ENCODE peak calls at places on chromosomes 4 and X, in ten cellular contexts. One of them, this sample, is unnamed.
A peak's percentile ranks its signal among the peaks of the same experiment; 100 is the strongest.

GRCh38 chrX:48003758-48004457 is at the start of gene ZNF182:
- DNase-seq in ovary: peak; percentile 94
- DNase-seq in amniotic stem cell: peak; percentile 52
- DNase-seq in H9: peak; percentile 93
- DNase-seq in dermis microvascular lymphatic vessel endothelial cell: peak; percentile 86
- DNase-seq in neural crest cell: peak; percentile 82
- DNase-seq in NCI-H2107: peak; percentile 95
- DNase-seq in glomerular endothelial cell: peak; percentile 27
- DNase-seq in stimulated activated CD8-positive, alpha-beta memory T cell treated with anti-CD3 and anti-CD28 coated beads, Interleukin-15, amount 100 ng/mL, for 4 hours: peak; percentile 82
- DNase-seq in DMS 273 treated with DMSO at 0.1 percent for 48 hours: peak; percentile 88
- DNase-seq in this sample: peak; percentile 72

GRCh38 chr4:26909369-26909768 is 48.7 kb downstream of the STIM2 start:
- DNase-seq in ovary: no peak
- DNase-seq in amniotic stem cell: no peak
- DNase-seq in H9: no peak
- DNase-seq in dermis microvascular lymphatic vessel endothelial cell: no peak
- DNase-seq in neural crest cell: no peak
- DNase-seq in NCI-H2107: no peak
- DNase-seq in glomerular endothelial cell: no peak
- DNase-seq in stimulated activated CD8-positive, alpha-beta memory T cell treated with anti-CD3 and anti-CD28 coated beads, Interleukin-15, amount 100 ng/mL, for 4 hours: no peak
- DNase-seq in DMS 273 treated with DMSO at 0.1 percent for 48 hours: no peak
- DNase-seq in this sample: no peak

GRCh38 chr4:123017078-123017477 is 94.7 kb upstream of the NUDT6 start:
- DNase-seq in ovary: no peak
- DNase-seq in amniotic stem cell: no peak
- DNase-seq in H9: no peak
- DNase-seq in dermis microvascular lymphatic vessel endothelial cell: no peak
- DNase-seq in neural crest cell: no peak
- DNase-seq in NCI-H2107: no peak
- DNase-seq in glomerular endothelial cell: no peak
- DNase-seq in stimulated activated CD8-positive, alpha-beta memory T cell treated with anti-CD3 and anti-CD28 coated beads, Interleukin-15, amount 100 ng/mL, for 4 hours: no peak
- DNase-seq in DMS 273 treated with DMSO at 0.1 percent for 48 hours: no peak
- DNase-seq in this sample: no peak

GRCh38 chr4:173508386-173509002 is 21.5 kb downstream of the HAND2 start:
- DNase-seq in ovary: no peak
- DNase-seq in amniotic stem cell: no peak
- DNase-seq in H9: no peak
- DNase-seq in dermis microvascular lymphatic vessel endothelial cell: no peak
- DNase-seq in neural crest cell: no peak
- DNase-seq in NCI-H2107: no peak
- DNase-seq in glomerular endothelial cell: no peak
- DNase-seq in stimulated activated CD8-positive, alpha-beta memory T cell treated with anti-CD3 and anti-CD28 coated beads, Interleukin-15, amount 100 ng/mL, for 4 hours: no peak
- DNase-seq in DMS 273 treated with DMSO at 0.1 percent for 48 hours: no peak
- DNase-seq in this sample: no peak

GRCh38 chr4:107711831-107712230 is 8.2 kb downstream of the PAPSS1 start:
- DNase-seq in ovary: no peak
- DNase-seq in amniotic stem cell: no peak
- DNase-seq in H9: no peak
- DNase-seq in dermis microvascular lymphatic vessel endothelial cell: no peak
- DNase-seq in neural crest cell: no peak
- DNase-seq in NCI-H2107: no peak
- DNase-seq in glomerular endothelial cell: no peak
- DNase-seq in stimulated activated CD8-positive, alpha-beta memory T cell treated with anti-CD3 and anti-CD28 coated beads, Interleukin-15, amount 100 ng/mL, for 4 hours: no peak
- DNase-seq in DMS 273 treated with DMSO at 0.1 percent for 48 hours: peak; percentile 80
- DNase-seq in this sample: no peak

GRCh38 chrX:95218964-95219363 is 1465.7 kb upstream of the DIAPH2 start:
- DNase-seq in ovary: no peak
- DNase-seq in amniotic stem cell: no peak
- DNase-seq in H9: no peak
- DNase-seq in dermis microvascular lymphatic vessel endothelial cell: no peak
- DNase-seq in neural crest cell: no peak
- DNase-seq in NCI-H2107: no peak
- DNase-seq in glomerular endothelial cell: no peak
- DNase-seq in stimulated activated CD8-positive, alpha-beta memory T cell treated with anti-CD3 and anti-CD28 coated beads, Interleukin-15, amount 100 ng/mL, for 4 hours: no peak
- DNase-seq in DMS 273 treated with DMSO at 0.1 percent for 48 hours: no peak
- DNase-seq in this sample: no peak

GRCh38 chrX:123562342-123563146 is 170.3 kb downstream of the THOC2 start:
- DNase-seq in ovary: no peak
- DNase-seq in amniotic stem cell: no peak
- DNase-seq in H9: no peak
- DNase-seq in dermis microvascular lymphatic vessel endothelial cell: no peak
- DNase-seq in neural crest cell: no peak
- DNase-seq in NCI-H2107: no peak
- DNase-seq in glomerular endothelial cell: no peak
- DNase-seq in stimulated activated CD8-positive, alpha-beta memory T cell treated with anti-CD3 and anti-CD28 coated beads, Interleukin-15, amount 100 ng/mL, for 4 hours: no peak
- DNase-seq in DMS 273 treated with DMSO at 0.1 percent for 48 hours: no peak
- DNase-seq in this sample: no peak

GRCh38 chrX:42398967-42399631 is 378.9 kb downstream of the PPP1R2C start:
- DNase-seq in ovary: no peak
- DNase-seq in amniotic stem cell: no peak
- DNase-seq in H9: no peak
- DNase-seq in dermis microvascular lymphatic vessel endothelial cell: no peak
- DNase-seq in neural crest cell: no peak
- DNase-seq in NCI-H2107: no peak
- DNase-seq in glomerular endothelial cell: no peak
- DNase-seq in stimulated activated CD8-positive, alpha-beta memory T cell treated with anti-CD3 and anti-CD28 coated beads, Interleukin-15, amount 100 ng/mL, for 4 hours: no peak
- DNase-seq in DMS 273 treated with DMSO at 0.1 percent for 48 hours: no peak
- DNase-seq in this sample: no peak

GRCh38 chrX:132955710-132956109 is 2.7 kb downstream of the HS6ST2 start:
- DNase-seq in ovary: peak; percentile 34
- DNase-seq in amniotic stem cell: no peak
- DNase-seq in H9: no peak
- DNase-seq in dermis microvascular lymphatic vessel endothelial cell: no peak
- DNase-seq in neural crest cell: no peak
- DNase-seq in NCI-H2107: no peak
- DNase-seq in glomerular endothelial cell: no peak
- DNase-seq in stimulated activated CD8-positive, alpha-beta memory T cell treated with anti-CD3 and anti-CD28 coated beads, Interleukin-15, amount 100 ng/mL, for 4 hours: no peak
- DNase-seq in DMS 273 treated with DMSO at 0.1 percent for 48 hours: no peak
- DNase-seq in this sample: no peak

GRCh38 chrX:28120076-28120475 is 138.8 kb upstream of the DCAF8L1 start:
- DNase-seq in ovary: no peak
- DNase-seq in amniotic stem cell: no peak
- DNase-seq in H9: no peak
- DNase-seq in dermis microvascular lymphatic vessel endothelial cell: no peak
- DNase-seq in neural crest cell: no peak
- DNase-seq in NCI-H2107: no peak
- DNase-seq in glomerular endothelial cell: no peak
- DNase-seq in stimulated activated CD8-positive, alpha-beta memory T cell treated with anti-CD3 and anti-CD28 coated beads, Interleukin-15, amount 100 ng/mL, for 4 hours: no peak
- DNase-seq in DMS 273 treated with DMSO at 0.1 percent for 48 hours: no peak
- DNase-seq in this sample: no peak

GRCh38 chrX:3191821-3192220 is 150.6 kb downstream of the ARSF start:
- DNase-seq in ovary: no peak
- DNase-seq in amniotic stem cell: no peak
- DNase-seq in H9: no peak
- DNase-seq in dermis microvascular lymphatic vessel endothelial cell: no peak
- DNase-seq in neural crest cell: no peak
- DNase-seq in NCI-H2107: no peak
- DNase-seq in glomerular endothelial cell: no peak
- DNase-seq in stimulated activated CD8-positive, alpha-beta memory T cell treated with anti-CD3 and anti-CD28 coated beads, Interleukin-15, amount 100 ng/mL, for 4 hours: no peak
- DNase-seq in DMS 273 treated with DMSO at 0.1 percent for 48 hours: no peak
- DNase-seq in this sample: no peak

GRCh38 chrX:100649550-100650356 is 5.8 kb downstream of the SRPX2 start:
- DNase-seq in ovary: peak; percentile 83
- DNase-seq in amniotic stem cell: peak; percentile 15
- DNase-seq in H9: no peak
- DNase-seq in dermis microvascular lymphatic vessel endothelial cell: peak; percentile 92
- DNase-seq in neural crest cell: no peak
- DNase-seq in NCI-H2107: no peak
- DNase-seq in glomerular endothelial cell: peak; percentile 77
- DNase-seq in stimulated activated CD8-positive, alpha-beta memory T cell treated with anti-CD3 and anti-CD28 coated beads, Interleukin-15, amount 100 ng/mL, for 4 hours: no peak
- DNase-seq in DMS 273 treated with DMSO at 0.1 percent for 48 hours: no peak
- DNase-seq in this sample: peak; percentile 71

GRCh38 chrX:150736478-150736877 is 43.3 kb downstream of the MTMR1 start:
- DNase-seq in ovary: no peak
- DNase-seq in amniotic stem cell: no peak
- DNase-seq in H9: no peak
- DNase-seq in dermis microvascular lymphatic vessel endothelial cell: no peak
- DNase-seq in neural crest cell: no peak
- DNase-seq in NCI-H2107: no peak
- DNase-seq in glomerular endothelial cell: no peak
- DNase-seq in stimulated activated CD8-positive, alpha-beta memory T cell treated with anti-CD3 and anti-CD28 coated beads, Interleukin-15, amount 100 ng/mL, for 4 hours: no peak
- DNase-seq in DMS 273 treated with DMSO at 0.1 percent for 48 hours: no peak
- DNase-seq in this sample: no peak

This sample was measured in gastrocnemius medialis.